ENCODE peak calls at places on chromosome 14, in eight cellular contexts. X is Calu3, P is GM20000, C is NCI-H2029, Y is AG08395, E is transverse colon, S is COR-L47, V is brain microvascular endothelial cell. N is an unnamed sample.
A peak's percentile ranks its signal among the peaks of the same experiment; 100 is the strongest.

GRCh38 chr14:93960108-93960475 is 16.3 kb downstream of the ASB2 start:
- DNase-seq in X (no peak), P (no peak), C (no peak), Y (no peak), E (no peak), S (no peak), V (no peak), N (no peak)

GRCh38 chr14:64754685-64755084 is 50.5 kb downstream of the PLEKHG3 start:
- DNase-seq in X (no peak), P (no peak), C (no peak), Y (no peak), E (no peak), S (no peak), V (no peak), N (no peak)

GRCh38 chr14:34872822-34873590 is 2.2 kb downstream of the BAZ1A start:
- DNase-seq in X (no peak), P (peak; percentile 21), C (peak; percentile 61), Y (peak; percentile 27), E (peak; percentile 16), S (peak; percentile 61), V (peak; percentile 51), N (no peak)

GRCh38 chr14:61511558-61511924 is 183.8 kb upstream of the HIF1A start:
- DNase-seq in X (no peak), P (no peak), C (no peak), Y (no peak), E (no peak), S (no peak), V (no peak), N (no peak)

GRCh38 chr14:46259536-46259935 is 392.0 kb downstream of the RPL10L start:
- DNase-seq in X (peak; percentile 1), P (no peak), C (no peak), Y (no peak), E (no peak), S (no peak), V (no peak), N (no peak)

GRCh38 chr14:81169711-81170103 is 51.1 kb downstream of the GTF2A1 start:
- DNase-seq in X (no peak), P (no peak), C (no peak), Y (peak; percentile 21), E (peak; percentile 70), S (no peak), V (no peak), N (peak; percentile 14)

GRCh38 chr14:89673499-89674225 is 256.6 kb upstream of the FOXN3 start:
- DNase-seq in X (no peak), P (no peak), C (no peak), Y (peak; percentile 39), E (peak; percentile 58), S (no peak), V (peak; percentile 45), N (no peak)

GRCh38 chr14:53613404-53614253 is 343.0 kb downstream of the BMP4 start:
- DNase-seq in X (peak; percentile 64), P (peak; percentile 80), C (peak; percentile 44), Y (no peak), E (peak; percentile 13), S (peak; percentile 38), V (peak; percentile 18), N (peak; percentile 81)

GRCh38 chr14:67497216-67497615 is 8.7 kb upstream of the TMEM229B start:
- DNase-seq in X (no peak), P (no peak), C (no peak), Y (no peak), E (no peak), S (no peak), V (no peak), N (no peak)

GRCh38 chr14:75229923-75230792 is 48.5 kb upstream of the FOS start:
- DNase-seq in X (peak; percentile 68), P (peak; percentile 48), C (peak; percentile 87), Y (peak; percentile 31), E (peak; percentile 69), S (peak; percentile 76), V (peak; percentile 41), N (peak; percentile 43)